ENCODE peak calls at places on chromosomes 5 and 9, in four cellular contexts. One of them, this sample, is unnamed.

GRCh38 chr5:77347435-77348098 is 137.1 kb downstream of the PDE8B start:
- DNase-seq in nephron progenitor cell: no peak
- DNase-seq in HFFc6: no peak
- DNase-seq in bronchial epithelial cell: no peak
- DNase-seq in this sample: no peak

GRCh38 chr5:141757402-141757801 is 75.4 kb upstream of the ARAP3 start:
- DNase-seq in nephron progenitor cell: peak
- DNase-seq in HFFc6: peak
- DNase-seq in bronchial epithelial cell: peak
- DNase-seq in this sample: no peak

GRCh38 chr9:130041648-130042405 is 1.2 kb downstream of the FNBP1 start:
- DNase-seq in HFFc6: no peak
- DNase-seq in bronchial epithelial cell: no peak
- DNase-seq in nephron progenitor cell: peak
- DNase-seq in this sample: peak

GRCh38 chr5:174610968-174611367 is 113.4 kb upstream of the MSX2 start:
- DNase-seq in nephron progenitor cell: no peak
- DNase-seq in bronchial epithelial cell: peak
- DNase-seq in HFFc6: no peak
- DNase-seq in this sample: no peak

GRCh38 chr5:117621921-117622320 is 1047.3 kb upstream of the SEMA6A start:
- DNase-seq in HFFc6: no peak
- DNase-seq in bronchial epithelial cell: no peak
- DNase-seq in nephron progenitor cell: no peak
- DNase-seq in this sample: no peak

GRCh38 chr5:38831909-38832308 is 13.9 kb upstream of the OSMR start:
- DNase-seq in nephron progenitor cell: peak
- DNase-seq in HFFc6: peak
- DNase-seq in bronchial epithelial cell: peak
- DNase-seq in this sample: no peak

GRCh38 chr9:86756576-86757381 is 190.5 kb downstream of the GAS1 start:
- DNase-seq in bronchial epithelial cell: no peak
- DNase-seq in HFFc6: no peak
- DNase-seq in nephron progenitor cell: no peak
- DNase-seq in this sample: no peak

GRCh38 chr5:32274548-32275420 is 38.0 kb downstream of the MTMR12 start:
- DNase-seq in nephron progenitor cell: no peak
- DNase-seq in bronchial epithelial cell: no peak
- DNase-seq in HFFc6: peak
- DNase-seq in this sample: no peak

GRCh38 chr5:54646285-54647101 is 128.9 kb downstream of the SNX18 start:
- DNase-seq in bronchial epithelial cell: peak
- DNase-seq in HFFc6: peak
- DNase-seq in nephron progenitor cell: peak
- DNase-seq in this sample: no peak

GRCh38 chr9:107782789-107783188 is 293.2 kb upstream of the KLF4 start:
- DNase-seq in bronchial epithelial cell: no peak
- DNase-seq in HFFc6: no peak
- DNase-seq in nephron progenitor cell: no peak
- DNase-seq in this sample: no peak

GRCh38 chr9:131666779-131667178 is 73.1 kb downstream of the RAPGEF1 start:
- DNase-seq in bronchial epithelial cell: no peak
- DNase-seq in HFFc6: no peak
- DNase-seq in nephron progenitor cell: no peak
- DNase-seq in this sample: no peak

GRCh38 chr5:126884269-126884819 is 107.4 kb downstream of the LMNB1 start:
- DNase-seq in HFFc6: peak
- DNase-seq in nephron progenitor cell: no peak
- DNase-seq in bronchial epithelial cell: peak
- DNase-seq in this sample: no peak

GRCh38 chr9:21028476-21028875 is 3.0 kb downstream of the HACD4 start:
- DNase-seq in nephron progenitor cell: no peak
- DNase-seq in HFFc6: peak
- DNase-seq in bronchial epithelial cell: no peak
- DNase-seq in this sample: no peak

GRCh38 chr5:10552183-10553143 is 11.4 kb upstream of the ANKRD33B start:
- DNase-seq in HFFc6: no peak
- DNase-seq in bronchial epithelial cell: peak
- DNase-seq in nephron progenitor cell: no peak
- DNase-seq in this sample: no peak

GRCh38 chr9:21432640-21433425 is 7.4 kb upstream of the IFNA1 start:
- DNase-seq in bronchial epithelial cell: no peak
- DNase-seq in HFFc6: no peak
- DNase-seq in nephron progenitor cell: no peak
- DNase-seq in this sample: no peak

GRCh38 chr5:153713913-153714312 is 223.4 kb downstream of the GRIA1 start:
- DNase-seq in nephron progenitor cell: no peak
- DNase-seq in bronchial epithelial cell: no peak
- DNase-seq in HFFc6: no peak
- DNase-seq in this sample: no peak

GRCh38 chr5:159951387-159951786 is 35.1 kb downstream of the ADRA1B start:
- DNase-seq in HFFc6: no peak
- DNase-seq in bronchial epithelial cell: no peak
- DNase-seq in nephron progenitor cell: peak
- DNase-seq in this sample: no peak

GRCh38 chr5:95823738-95824609 is 1.4 kb upstream of the GLRX start:
- DNase-seq in nephron progenitor cell: no peak
- DNase-seq in bronchial epithelial cell: peak
- DNase-seq in HFFc6: peak
- DNase-seq in this sample: no peak

GRCh38 chr5:31196309-31196708 is 2.8 kb downstream of the CDH6 start:
- DNase-seq in nephron progenitor cell: no peak
- DNase-seq in bronchial epithelial cell: peak
- DNase-seq in HFFc6: no peak
- DNase-seq in this sample: no peak
- TF ChIP-seq CTCF in nephron progenitor cell: peak
- TF ChIP-seq CTCF in bronchial epithelial cell: no peak
- TF ChIP-seq CTCF in HFFc6: no peak
- TF ChIP-seq CTCF in this sample: peak

DNA sequence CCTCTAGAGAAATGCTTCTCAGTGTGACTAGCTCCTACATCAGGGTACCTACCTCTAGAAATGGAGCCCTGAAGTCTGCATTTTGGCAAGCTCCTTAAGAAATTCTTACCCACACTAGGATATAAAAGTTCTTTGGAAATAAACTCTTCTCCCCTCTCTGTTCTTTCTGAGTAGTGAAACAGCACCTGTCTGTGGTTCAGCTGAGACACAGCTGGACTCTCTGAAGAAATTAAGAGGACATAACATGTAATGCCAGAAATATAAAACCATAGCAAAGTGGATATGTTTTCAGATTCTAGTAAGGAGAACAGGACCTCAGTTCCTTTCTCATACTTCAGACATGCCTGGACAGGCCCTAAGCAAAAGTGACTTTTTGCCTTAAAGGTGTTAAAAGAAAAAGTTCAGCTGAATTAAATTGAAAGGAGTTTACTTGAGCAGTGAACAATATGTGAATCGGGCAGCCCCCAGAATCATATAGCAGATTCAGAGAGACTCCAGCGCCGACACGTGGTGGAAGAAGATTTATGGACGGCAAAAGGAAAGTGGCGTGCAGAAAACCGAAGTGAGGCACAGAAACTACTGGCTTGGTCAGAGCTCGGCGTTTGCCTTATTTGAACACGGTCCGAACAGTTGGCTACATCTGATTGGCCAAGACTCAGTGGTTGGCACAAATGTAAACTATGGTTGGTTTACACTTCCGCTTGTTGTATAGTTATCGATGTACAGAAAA is 64.5 kb downstream of the PRKACG start:
- DNase-seq in nephron progenitor cell: no peak
- DNase-seq in bronchial epithelial cell: peak
- DNase-seq in HFFc6: peak
- DNase-seq in this sample: no peak
- TF ChIP-seq CTCF in nephron progenitor cell: no peak
- TF ChIP-seq CTCF in bronchial epithelial cell: no peak
- TF ChIP-seq CTCF in HFFc6: peak
- TF ChIP-seq CTCF in this sample: no peak

DNA sequence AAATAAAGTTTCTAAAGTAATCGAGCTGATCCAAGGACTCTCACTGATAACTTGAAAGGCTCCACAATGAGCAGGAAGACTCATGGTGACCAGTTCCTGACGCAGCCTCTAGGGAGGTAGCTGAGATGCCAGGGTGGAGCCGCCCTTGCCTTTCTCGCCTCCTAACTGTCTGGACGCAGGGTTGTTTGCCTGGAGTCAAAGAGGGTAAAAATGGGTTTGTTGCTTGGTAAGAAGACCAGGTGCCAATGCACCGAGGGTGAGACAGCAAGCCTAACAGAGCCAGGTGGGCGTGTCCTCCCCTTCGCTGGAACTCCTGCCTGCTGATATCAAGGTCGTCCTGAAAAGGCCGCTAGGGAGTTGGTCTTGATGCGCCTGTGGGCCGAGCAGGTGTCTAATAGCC is 48.6 kb upstream of the FCN1 start:
- DNase-seq in HFFc6: no peak
- DNase-seq in nephron progenitor cell: no peak
- DNase-seq in bronchial epithelial cell: no peak
- DNase-seq in this sample: no peak
- TF ChIP-seq CTCF in HFFc6: no peak
- TF ChIP-seq CTCF in nephron progenitor cell: no peak
- TF ChIP-seq CTCF in bronchial epithelial cell: no peak
- TF ChIP-seq CTCF in this sample: no peak

DNA sequence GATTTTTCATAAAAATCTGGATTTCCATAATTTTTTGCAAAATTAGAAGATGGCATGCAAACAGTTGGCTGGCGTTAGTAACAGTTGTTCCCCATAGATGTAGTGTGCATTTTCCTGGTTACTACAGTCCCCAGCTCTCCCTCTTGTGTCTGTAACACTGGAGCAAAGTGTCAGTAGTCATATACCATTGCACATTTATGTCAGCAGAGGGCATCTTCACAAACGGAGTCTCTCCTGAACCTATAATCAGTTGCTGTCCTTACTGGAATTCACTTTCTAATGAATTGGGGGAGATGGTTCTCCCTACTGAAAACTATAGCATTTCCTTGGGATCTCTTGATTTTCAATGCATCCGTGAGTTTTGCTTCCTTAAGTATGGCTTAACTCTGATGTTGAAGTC is 44.7 kb upstream of the DMAC1 start:
- DNase-seq in bronchial epithelial cell: peak
- DNase-seq in nephron progenitor cell: no peak
- DNase-seq in HFFc6: no peak
- DNase-seq in this sample: no peak
- TF ChIP-seq CTCF in bronchial epithelial cell: peak
- TF ChIP-seq CTCF in nephron progenitor cell: no peak
- TF ChIP-seq CTCF in HFFc6: peak
- TF ChIP-seq CTCF in this sample: peak

GRCh38 chr5:111079846-111080245 is 8.3 kb downstream of the TSLP start:
- DNase-seq in bronchial epithelial cell: no peak
- DNase-seq in HFFc6: no peak
- DNase-seq in nephron progenitor cell: no peak
- DNase-seq in this sample: no peak
- TF ChIP-seq CTCF in bronchial epithelial cell: no peak
- TF ChIP-seq CTCF in HFFc6: no peak
- TF ChIP-seq CTCF in nephron progenitor cell: no peak
- TF ChIP-seq CTCF in this sample: no peak

DNA sequence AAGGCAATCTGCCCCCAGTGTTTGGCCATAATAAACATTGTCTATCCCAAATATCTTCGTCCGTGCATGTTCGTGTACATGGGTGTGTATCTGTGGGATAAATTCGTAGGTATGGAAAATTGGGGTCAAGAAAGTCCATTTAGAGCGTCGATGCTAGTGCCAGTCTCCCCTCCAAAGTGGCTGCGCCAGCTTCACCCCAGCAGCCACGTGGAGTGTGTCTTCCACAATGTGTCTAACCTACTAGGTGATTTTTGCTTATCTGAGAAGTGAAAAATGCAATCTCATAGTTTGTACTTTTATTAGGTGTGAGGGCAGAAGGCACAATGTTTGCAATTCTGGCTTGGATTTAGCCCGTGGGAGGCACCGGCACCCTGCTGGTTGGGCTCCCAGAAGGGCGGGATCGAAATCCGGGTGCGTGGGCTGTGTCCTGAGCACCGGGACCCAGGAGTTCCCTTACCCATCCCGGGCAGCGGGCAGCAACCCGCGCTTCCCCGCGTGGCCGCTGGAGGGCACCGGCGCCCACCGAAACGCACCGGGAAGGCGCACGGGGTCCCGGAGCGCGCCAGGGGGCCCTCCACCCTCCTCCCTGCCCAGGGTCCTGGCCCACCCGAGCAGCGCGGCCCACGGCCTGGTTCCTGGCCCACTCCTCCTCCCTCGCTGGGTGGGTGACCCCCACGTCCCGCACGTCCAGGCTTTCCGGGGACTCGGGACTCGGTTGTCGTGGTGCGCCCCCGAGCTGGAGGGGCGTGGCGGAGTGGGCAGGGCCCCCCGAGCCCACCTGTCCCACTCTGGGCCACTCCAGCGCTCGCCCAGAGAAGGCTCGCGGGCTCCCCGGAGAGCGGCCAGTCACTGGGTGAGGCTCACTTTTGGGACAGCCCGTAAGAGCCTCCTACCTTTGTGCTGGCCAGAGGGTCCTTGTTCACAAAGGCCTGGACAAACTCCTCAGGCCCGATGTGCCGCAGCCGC is 55.4 kb upstream of the RNF130 start:
- DNase-seq in nephron progenitor cell: peak
- DNase-seq in HFFc6: no peak
- DNase-seq in bronchial epithelial cell: no peak
- DNase-seq in this sample: peak
- TF ChIP-seq CTCF in nephron progenitor cell: peak
- TF ChIP-seq CTCF in HFFc6: peak
- TF ChIP-seq CTCF in bronchial epithelial cell: peak
- TF ChIP-seq CTCF in this sample: peak

DNA sequence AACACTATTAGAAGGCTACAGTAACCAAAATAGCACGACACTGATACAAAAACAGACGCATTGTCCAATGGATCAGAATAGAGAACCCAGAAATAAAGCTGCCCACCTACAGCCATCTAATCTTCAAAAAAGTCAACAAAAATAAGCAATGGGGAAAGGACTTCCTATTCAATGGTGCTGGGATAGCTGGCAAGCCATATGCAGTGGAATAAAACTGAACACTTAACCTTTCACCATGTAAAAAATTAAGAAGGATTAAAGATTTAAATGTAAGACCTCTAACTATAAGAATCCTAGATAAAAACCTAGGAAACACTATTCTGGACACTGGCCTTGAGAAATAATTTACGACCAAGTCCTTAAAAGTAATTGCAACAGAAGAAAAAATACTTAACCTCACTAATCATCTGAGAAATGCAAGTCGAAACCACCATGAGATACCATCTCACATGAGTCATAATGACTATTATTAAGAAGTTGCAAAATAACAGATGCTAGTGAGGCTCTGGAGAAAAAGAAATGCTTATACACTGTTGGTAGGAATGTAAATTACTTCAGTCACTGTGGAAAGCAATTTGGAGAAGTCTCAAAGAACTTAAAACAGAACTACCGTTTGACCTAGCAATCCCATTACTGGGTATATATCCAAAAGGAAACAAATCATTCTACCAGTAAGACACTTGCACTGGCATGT is 203.3 kb upstream of the CDH9 start:
- DNase-seq in HFFc6: peak
- DNase-seq in bronchial epithelial cell: peak
- DNase-seq in nephron progenitor cell: no peak
- DNase-seq in this sample: no peak
- TF ChIP-seq CTCF in HFFc6: peak
- TF ChIP-seq CTCF in bronchial epithelial cell: peak
- TF ChIP-seq CTCF in nephron progenitor cell: no peak
- TF ChIP-seq CTCF in this sample: no peak

This sample was measured in progenitor cell of endocrine pancreas.